ENCODE peak calls at places on chromosome 4, in nine cellular contexts. One of them, this sample, is unnamed.

GRCh38 chr4:83440899-83441298 is 14.7 kb downstream of the HELQ start:
- DNase-seq in sigmoid colon: no peak
- DNase-seq in GM23338: no peak
- DNase-seq in naive thymus-derived CD4-positive, alpha-beta T cell: no peak
- DNase-seq in ovary: no peak
- DNase-seq in GM23248: no peak
- DNase-seq in left lung: no peak
- DNase-seq in spleen: no peak
- DNase-seq in CD8-positive, alpha-beta memory T cell: no peak
- DNase-seq in this sample: no peak

GRCh38 chr4:10095296-10095991 is 21.2 kb downstream of the WDR1 start:
- DNase-seq in sigmoid colon: no peak
- DNase-seq in GM23338: no peak
- DNase-seq in naive thymus-derived CD4-positive, alpha-beta T cell: no peak
- DNase-seq in ovary: no peak
- DNase-seq in GM23248: peak; percentile 37
- DNase-seq in left lung: peak; percentile 59
- DNase-seq in spleen: no peak
- DNase-seq in CD8-positive, alpha-beta memory T cell: peak; percentile 56
- DNase-seq in this sample: no peak

GRCh38 chr4:149845643-149846208 is 30.1 kb upstream of the IQCM start:
- DNase-seq in sigmoid colon: no peak
- DNase-seq in GM23338: no peak
- DNase-seq in naive thymus-derived CD4-positive, alpha-beta T cell: no peak
- DNase-seq in ovary: no peak
- DNase-seq in GM23248: no peak
- DNase-seq in left lung: no peak
- DNase-seq in spleen: no peak
- DNase-seq in CD8-positive, alpha-beta memory T cell: no peak
- DNase-seq in this sample: no peak

GRCh38 chr4:147596976-147597375 is 20.2 kb upstream of the TMEM184C start:
- DNase-seq in sigmoid colon: no peak
- DNase-seq in GM23338: no peak
- DNase-seq in naive thymus-derived CD4-positive, alpha-beta T cell: no peak
- DNase-seq in ovary: no peak
- DNase-seq in GM23248: peak; percentile 83
- DNase-seq in left lung: no peak
- DNase-seq in spleen: no peak
- DNase-seq in CD8-positive, alpha-beta memory T cell: no peak
- DNase-seq in this sample: no peak

GRCh38 chr4:25656031-25656430 is 380 bp downstream of the SLC34A2 start:
- DNase-seq in sigmoid colon: no peak
- DNase-seq in GM23338: no peak
- DNase-seq in naive thymus-derived CD4-positive, alpha-beta T cell: no peak
- DNase-seq in ovary: no peak
- DNase-seq in GM23248: no peak
- DNase-seq in left lung: no peak
- DNase-seq in spleen: no peak
- DNase-seq in CD8-positive, alpha-beta memory T cell: no peak
- DNase-seq in this sample: no peak

GRCh38 chr4:111937368-111937767 is 207.9 kb upstream of the FAM241A start:
- DNase-seq in sigmoid colon: no peak
- DNase-seq in GM23338: peak; percentile 47
- DNase-seq in naive thymus-derived CD4-positive, alpha-beta T cell: no peak
- DNase-seq in ovary: no peak
- DNase-seq in GM23248: peak; percentile 73
- DNase-seq in left lung: no peak
- DNase-seq in spleen: no peak
- DNase-seq in CD8-positive, alpha-beta memory T cell: no peak
- DNase-seq in this sample: no peak

GRCh38 chr4:188903995-188904394 is 764.8 kb downstream of the TRIML1 start:
- DNase-seq in sigmoid colon: no peak
- DNase-seq in GM23338: peak; percentile 3
- DNase-seq in naive thymus-derived CD4-positive, alpha-beta T cell: no peak
- DNase-seq in ovary: no peak
- DNase-seq in GM23248: no peak
- DNase-seq in left lung: no peak
- DNase-seq in spleen: no peak
- DNase-seq in CD8-positive, alpha-beta memory T cell: no peak
- DNase-seq in this sample: no peak

GRCh38 chr4:66433706-66434105 is 763.4 kb upstream of the EPHA5 start:
- DNase-seq in sigmoid colon: no peak
- DNase-seq in GM23338: no peak
- DNase-seq in naive thymus-derived CD4-positive, alpha-beta T cell: no peak
- DNase-seq in ovary: no peak
- DNase-seq in GM23248: no peak
- DNase-seq in left lung: peak; percentile 24
- DNase-seq in spleen: no peak
- DNase-seq in CD8-positive, alpha-beta memory T cell: peak; percentile 23
- DNase-seq in this sample: no peak

GRCh38 chr4:186074189-186074588 is 5.2 kb downstream of the TLR3 start:
- DNase-seq in sigmoid colon: no peak
- DNase-seq in GM23338: no peak
- DNase-seq in naive thymus-derived CD4-positive, alpha-beta T cell: no peak
- DNase-seq in ovary: no peak
- DNase-seq in GM23248: no peak
- DNase-seq in left lung: no peak
- DNase-seq in spleen: peak; percentile 73
- DNase-seq in CD8-positive, alpha-beta memory T cell: no peak
- DNase-seq in this sample: no peak

GRCh38 chr4:11791808-11792207 is 363.1 kb upstream of the HS3ST1 start:
- DNase-seq in sigmoid colon: no peak
- DNase-seq in GM23338: no peak
- DNase-seq in naive thymus-derived CD4-positive, alpha-beta T cell: no peak
- DNase-seq in ovary: no peak
- DNase-seq in GM23248: no peak
- DNase-seq in left lung: no peak
- DNase-seq in spleen: no peak
- DNase-seq in CD8-positive, alpha-beta memory T cell: no peak
- DNase-seq in this sample: no peak

GRCh38 chr4:74886490-74886889 is 46.4 kb upstream of the PARM1 start:
- DNase-seq in sigmoid colon: no peak
- DNase-seq in GM23338: no peak
- DNase-seq in naive thymus-derived CD4-positive, alpha-beta T cell: no peak
- DNase-seq in ovary: no peak
- DNase-seq in GM23248: peak; percentile 76
- DNase-seq in left lung: no peak
- DNase-seq in spleen: no peak
- DNase-seq in CD8-positive, alpha-beta memory T cell: no peak
- DNase-seq in this sample: no peak

GRCh38 chr4:110484767-110485166 is 8.8 kb downstream of the ENPEP start:
- DNase-seq in sigmoid colon: no peak
- DNase-seq in GM23338: no peak
- DNase-seq in naive thymus-derived CD4-positive, alpha-beta T cell: no peak
- DNase-seq in ovary: no peak
- DNase-seq in GM23248: peak; percentile 95
- DNase-seq in left lung: no peak
- DNase-seq in spleen: no peak
- DNase-seq in CD8-positive, alpha-beta memory T cell: no peak
- DNase-seq in this sample: no peak

GRCh38 chr4:11263208-11263607 is 165.5 kb downstream of the HS3ST1 start:
- DNase-seq in sigmoid colon: no peak
- DNase-seq in GM23338: peak; percentile 29
- DNase-seq in naive thymus-derived CD4-positive, alpha-beta T cell: no peak
- DNase-seq in ovary: no peak
- DNase-seq in GM23248: no peak
- DNase-seq in left lung: no peak
- DNase-seq in spleen: no peak
- DNase-seq in CD8-positive, alpha-beta memory T cell: no peak
- DNase-seq in this sample: no peak

GRCh38 chr4:118396881-118397666 is 44.3 kb upstream of the PRSS12 start:
- DNase-seq in sigmoid colon: no peak
- DNase-seq in GM23338: peak; percentile 12
- DNase-seq in naive thymus-derived CD4-positive, alpha-beta T cell: no peak
- DNase-seq in ovary: no peak
- DNase-seq in GM23248: no peak
- DNase-seq in left lung: no peak
- DNase-seq in spleen: no peak
- DNase-seq in CD8-positive, alpha-beta memory T cell: no peak
- DNase-seq in this sample: no peak

GRCh38 chr4:10808591-10808990 is 124.0 kb upstream of the CLNK start:
- DNase-seq in sigmoid colon: peak; percentile 67
- DNase-seq in GM23338: no peak
- DNase-seq in naive thymus-derived CD4-positive, alpha-beta T cell: no peak
- DNase-seq in ovary: no peak
- DNase-seq in GM23248: peak; percentile 52
- DNase-seq in left lung: no peak
- DNase-seq in spleen: no peak
- DNase-seq in CD8-positive, alpha-beta memory T cell: no peak
- DNase-seq in this sample: no peak

GRCh38 chr4:158255727-158256324 is 45.5 kb downstream of the TMEM144 start:
- DNase-seq in sigmoid colon: no peak
- DNase-seq in GM23338: peak; percentile 64
- DNase-seq in naive thymus-derived CD4-positive, alpha-beta T cell: no peak
- DNase-seq in ovary: no peak
- DNase-seq in GM23248: peak; percentile 77
- DNase-seq in left lung: no peak
- DNase-seq in spleen: no peak
- DNase-seq in CD8-positive, alpha-beta memory T cell: no peak
- DNase-seq in this sample: no peak

GRCh38 chr4:158259955-158260575 is 49.8 kb downstream of the TMEM144 start:
- DNase-seq in sigmoid colon: no peak
- DNase-seq in GM23338: peak; percentile 67
- DNase-seq in naive thymus-derived CD4-positive, alpha-beta T cell: no peak
- DNase-seq in ovary: no peak
- DNase-seq in GM23248: peak; percentile 41
- DNase-seq in left lung: no peak
- DNase-seq in spleen: no peak
- DNase-seq in CD8-positive, alpha-beta memory T cell: no peak
- DNase-seq in this sample: no peak

GRCh38 chr4:158261480-158261879 is 51.2 kb downstream of the TMEM144 start:
- DNase-seq in sigmoid colon: no peak
- DNase-seq in GM23338: peak; percentile 21
- DNase-seq in naive thymus-derived CD4-positive, alpha-beta T cell: no peak
- DNase-seq in ovary: no peak
- DNase-seq in GM23248: no peak
- DNase-seq in left lung: no peak
- DNase-seq in spleen: no peak
- DNase-seq in CD8-positive, alpha-beta memory T cell: no peak
- DNase-seq in this sample: no peak
- H3K27ac ChIP-seq in sigmoid colon: no peak overlapping the region
- H3K27ac ChIP-seq in GM23338: no peak overlapping the region
- H3K27ac ChIP-seq in naive thymus-derived CD4-positive, alpha-beta T cell: no peak overlapping the region
- H3K27ac ChIP-seq in ovary: no peak overlapping the region
- H3K27ac ChIP-seq in GM23248: no peak overlapping the region
- H3K27ac ChIP-seq in left lung: no peak overlapping the region
- H3K27ac ChIP-seq in spleen: no peak overlapping the region
- H3K27ac ChIP-seq in CD8-positive, alpha-beta memory T cell: no peak overlapping the region
- H3K27ac ChIP-seq in this sample: no peak overlapping the region

GRCh38 chr4:174512745-174513144 is 9.5 kb downstream of the HPGD start:
- DNase-seq in sigmoid colon: no peak
- DNase-seq in GM23338: no peak
- DNase-seq in naive thymus-derived CD4-positive, alpha-beta T cell: no peak
- DNase-seq in ovary: no peak
- DNase-seq in GM23248: no peak
- DNase-seq in left lung: no peak
- DNase-seq in spleen: no peak
- DNase-seq in CD8-positive, alpha-beta memory T cell: no peak
- DNase-seq in this sample: no peak

GRCh38 chr4:174517502-174517901 is 4.8 kb downstream of the HPGD start:
- DNase-seq in sigmoid colon: no peak
- DNase-seq in GM23338: no peak
- DNase-seq in naive thymus-derived CD4-positive, alpha-beta T cell: no peak
- DNase-seq in ovary: no peak
- DNase-seq in GM23248: no peak
- DNase-seq in left lung: no peak
- DNase-seq in spleen: no peak
- DNase-seq in CD8-positive, alpha-beta memory T cell: no peak
- DNase-seq in this sample: no peak

GRCh38 chr4:174516794-174517193 is 5.5 kb downstream of the HPGD start:
- DNase-seq in sigmoid colon: no peak
- DNase-seq in GM23338: no peak
- DNase-seq in naive thymus-derived CD4-positive, alpha-beta T cell: no peak
- DNase-seq in ovary: no peak
- DNase-seq in GM23248: no peak
- DNase-seq in left lung: no peak
- DNase-seq in spleen: no peak
- DNase-seq in CD8-positive, alpha-beta memory T cell: no peak
- DNase-seq in this sample: no peak

GRCh38 chr4:174520655-174521054 is 1.6 kb downstream of the HPGD start:
- DNase-seq in sigmoid colon: no peak
- DNase-seq in GM23338: no peak
- DNase-seq in naive thymus-derived CD4-positive, alpha-beta T cell: peak; percentile 30
- DNase-seq in ovary: no peak
- DNase-seq in GM23248: no peak
- DNase-seq in left lung: no peak
- DNase-seq in spleen: no peak
- DNase-seq in CD8-positive, alpha-beta memory T cell: no peak
- DNase-seq in this sample: peak; percentile 4

GRCh38 chr4:174516345-174516744 is 5.9 kb downstream of the HPGD start:
- DNase-seq in sigmoid colon: no peak
- DNase-seq in GM23338: no peak
- DNase-seq in naive thymus-derived CD4-positive, alpha-beta T cell: no peak
- DNase-seq in ovary: no peak
- DNase-seq in GM23248: no peak
- DNase-seq in left lung: no peak
- DNase-seq in spleen: no peak
- DNase-seq in CD8-positive, alpha-beta memory T cell: no peak
- DNase-seq in this sample: no peak
- H3K4me3 ChIP-seq in sigmoid colon: no peak overlapping the region
- H3K4me3 ChIP-seq in GM23338: no peak overlapping the region
- H3K4me3 ChIP-seq in naive thymus-derived CD4-positive, alpha-beta T cell: no peak overlapping the region
- H3K4me3 ChIP-seq in ovary: no peak overlapping the region
- H3K4me3 ChIP-seq in GM23248: no peak overlapping the region
- H3K4me3 ChIP-seq in left lung: no peak overlapping the region
- H3K4me3 ChIP-seq in spleen: no peak overlapping the region
- H3K4me3 ChIP-seq in CD8-positive, alpha-beta memory T cell: no peak overlapping the region
- H3K4me3 ChIP-seq in this sample: no peak overlapping the region

DNA sequence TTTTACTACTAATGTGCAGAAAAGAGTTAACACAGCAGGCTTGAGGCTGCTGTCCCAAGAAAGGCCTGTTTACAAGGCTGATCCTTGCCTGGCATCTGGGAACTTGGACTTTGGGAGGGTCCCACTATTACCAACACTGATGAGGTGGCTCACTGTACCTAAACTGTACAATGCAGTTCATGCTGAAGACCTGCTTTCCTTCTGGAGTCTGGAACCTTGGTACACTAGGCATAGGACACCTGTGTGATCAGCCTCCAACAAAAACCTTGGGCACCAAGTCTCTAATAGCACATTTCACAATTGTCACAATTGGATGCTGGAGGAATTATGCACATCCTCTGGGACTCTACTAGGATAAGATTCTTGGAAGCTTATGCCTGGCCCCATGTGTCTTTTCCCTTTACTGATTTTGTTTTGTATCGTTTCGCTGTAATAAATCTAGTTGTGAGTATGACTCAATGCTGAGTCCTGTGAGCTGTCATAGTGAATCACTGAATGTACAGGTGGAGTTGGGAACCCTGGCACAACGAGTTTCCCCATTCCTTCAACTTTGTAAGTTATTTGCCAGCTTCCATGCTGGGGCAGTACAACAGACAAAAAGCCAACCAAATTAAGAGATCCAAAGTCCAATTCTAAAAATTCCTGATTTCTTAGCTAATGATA is 45.9 kb downstream of the TEC start:
- DNase-seq in sigmoid colon: no peak
- DNase-seq in GM23338: no peak
- DNase-seq in naive thymus-derived CD4-positive, alpha-beta T cell: no peak
- DNase-seq in ovary: no peak
- DNase-seq in GM23248: no peak
- DNase-seq in left lung: no peak
- DNase-seq in spleen: no peak
- DNase-seq in CD8-positive, alpha-beta memory T cell: no peak
- DNase-seq in this sample: no peak
- H3K4me1 ChIP-seq in sigmoid colon: no peaks in the 10 kb centered on the region
- H3K4me1 ChIP-seq in GM23338: peaks cover 8% of the 10 kb centered on the region
- H3K4me1 ChIP-seq in naive thymus-derived CD4-positive, alpha-beta T cell: no peaks in the 10 kb centered on the region
- H3K4me1 ChIP-seq in ovary: no peaks in the 10 kb centered on the region
- H3K4me1 ChIP-seq in GM23248: no peaks in the 10 kb centered on the region
- H3K4me1 ChIP-seq in left lung: peaks cover 32% of the 10 kb centered on the region
- H3K4me1 ChIP-seq in spleen: peaks cover 6% of the 10 kb centered on the region
- H3K4me1 ChIP-seq in CD8-positive, alpha-beta memory T cell: no peaks in the 10 kb centered on the region
- H3K4me1 ChIP-seq in this sample: no peaks in the 10 kb centered on the region

GRCh38 chr4:27000820-27001219 is 140.2 kb downstream of the STIM2 start:
- DNase-seq in sigmoid colon: no peak
- DNase-seq in GM23338: peak; percentile 25
- DNase-seq in naive thymus-derived CD4-positive, alpha-beta T cell: peak; percentile 38
- DNase-seq in ovary: no peak
- DNase-seq in GM23248: peak; percentile 7
- DNase-seq in left lung: no peak
- DNase-seq in spleen: no peak
- DNase-seq in CD8-positive, alpha-beta memory T cell: no peak
- DNase-seq in this sample: peak; percentile 28
- H3K27ac ChIP-seq in sigmoid colon: no peak overlapping the region
- H3K27ac ChIP-seq in GM23338: no peak overlapping the region
- H3K27ac ChIP-seq in naive thymus-derived CD4-positive, alpha-beta T cell: no peak overlapping the region
- H3K27ac ChIP-seq in ovary: no peak overlapping the region
- H3K27ac ChIP-seq in GM23248: no peak overlapping the region
- H3K27ac ChIP-seq in left lung: no peak overlapping the region
- H3K27ac ChIP-seq in spleen: no peak overlapping the region
- H3K27ac ChIP-seq in CD8-positive, alpha-beta memory T cell: no peak overlapping the region
- H3K27ac ChIP-seq in this sample: no peak overlapping the region

This sample was measured in CD4-positive, alpha-beta memory T cell.